ENCODE peak calls at places on chromosomes 3 and 15, in five cellular contexts. One of them, this sample, is unnamed.

GRCh38 chr15:68209735-68210408 is 4.7 kb upstream of the CALML4 start:
- DNase-seq in OCI-LY7: peak; percentile 87
- DNase-seq in esophagus squamous epithelium: no peak
- DNase-seq in Panc1: no peak
- DNase-seq in lower lobe of right lung: no peak
- DNase-seq in this sample: peak; percentile 48

GRCh38 chr15:52163321-52164190 is 27.6 kb downstream of the GNB5 start:
- DNase-seq in esophagus squamous epithelium: no peak
- DNase-seq in OCI-LY7: peak; percentile 45
- DNase-seq in Panc1: no peak
- DNase-seq in lower lobe of right lung: no peak
- DNase-seq in this sample: no peak

GRCh38 chr15:66647358-66647757 is 54.7 kb upstream of the SMAD6 start:
- DNase-seq in OCI-LY7: no peak
- DNase-seq in Panc1: no peak
- DNase-seq in lower lobe of right lung: no peak
- DNase-seq in esophagus squamous epithelium: no peak
- DNase-seq in this sample: no peak

GRCh38 chr15:31437686-31438085 is 111.1 kb downstream of the KLF13 start:
- DNase-seq in esophagus squamous epithelium: no peak
- DNase-seq in OCI-LY7: peak; percentile 54
- DNase-seq in Panc1: no peak
- DNase-seq in lower lobe of right lung: no peak
- DNase-seq in this sample: no peak

GRCh38 chr3:126535636-126536035 is 11.7 kb downstream of the CHST13 start:
- DNase-seq in Panc1: no peak
- DNase-seq in OCI-LY7: no peak
- DNase-seq in esophagus squamous epithelium: no peak
- DNase-seq in lower lobe of right lung: peak; percentile 18
- DNase-seq in this sample: no peak

GRCh38 chr3:167714871-167715270 is 19.8 kb downstream of the PDCD10 start:
- DNase-seq in OCI-LY7: no peak
- DNase-seq in lower lobe of right lung: no peak
- DNase-seq in Panc1: no peak
- DNase-seq in esophagus squamous epithelium: no peak
- DNase-seq in this sample: no peak

GRCh38 chr15:32060706-32061105 is 30.4 kb downstream of the CHRNA7 start:
- DNase-seq in Panc1: no peak
- DNase-seq in lower lobe of right lung: no peak
- DNase-seq in OCI-LY7: no peak
- DNase-seq in esophagus squamous epithelium: no peak
- DNase-seq in this sample: no peak

GRCh38 chr3:123028233-123028828 is 768 bp upstream of the SEMA5B start:
- DNase-seq in Panc1: peak; percentile 20
- DNase-seq in esophagus squamous epithelium: no peak
- DNase-seq in OCI-LY7: peak; percentile 39
- DNase-seq in lower lobe of right lung: no peak
- DNase-seq in this sample: peak; percentile 13

GRCh38 chr3:51934139-51934850 is 7.4 kb downstream of the RRP9 start:
- DNase-seq in OCI-LY7: no peak
- DNase-seq in lower lobe of right lung: no peak
- DNase-seq in esophagus squamous epithelium: no peak
- DNase-seq in Panc1: no peak
- DNase-seq in this sample: no peak

GRCh38 chr3:100709840-100710235 is 544 bp downstream of the TFG start:
- DNase-seq in lower lobe of right lung: peak; percentile 59
- DNase-seq in OCI-LY7: peak; percentile 38
- DNase-seq in Panc1: no peak
- DNase-seq in esophagus squamous epithelium: peak; percentile 2
- DNase-seq in this sample: no peak

GRCh38 chr3:11195721-11196332 is 41.5 kb downstream of the HRH1 start:
- DNase-seq in Panc1: no peak
- DNase-seq in OCI-LY7: no peak
- DNase-seq in lower lobe of right lung: no peak
- DNase-seq in esophagus squamous epithelium: no peak
- DNase-seq in this sample: no peak

GRCh38 chr3:155701882-155702465 is 42.9 kb downstream of the PLCH1 start:
- DNase-seq in Panc1: no peak
- DNase-seq in lower lobe of right lung: no peak
- DNase-seq in esophagus squamous epithelium: no peak
- DNase-seq in OCI-LY7: peak; percentile 76
- DNase-seq in this sample: peak; percentile 43

GRCh38 chr3:43004282-43004681 is 25.2 kb downstream of the GASK1A start:
- DNase-seq in Panc1: no peak
- DNase-seq in esophagus squamous epithelium: no peak
- DNase-seq in lower lobe of right lung: no peak
- DNase-seq in OCI-LY7: no peak
- DNase-seq in this sample: no peak

GRCh38 chr3:14152233-14152962 is 26.0 kb downstream of the XPC start:
- DNase-seq in esophagus squamous epithelium: no peak
- DNase-seq in OCI-LY7: peak; percentile 31
- DNase-seq in lower lobe of right lung: no peak
- DNase-seq in Panc1: no peak
- DNase-seq in this sample: no peak

GRCh38 chr3:33582234-33582633 is 135.8 kb downstream of the CLASP2 start:
- DNase-seq in esophagus squamous epithelium: no peak
- DNase-seq in Panc1: no peak
- DNase-seq in OCI-LY7: no peak
- DNase-seq in lower lobe of right lung: no peak
- DNase-seq in this sample: no peak

GRCh38 chr15:82881747-82882146 is 70.8 kb downstream of the HOMER2 start:
- DNase-seq in OCI-LY7: no peak
- DNase-seq in Panc1: no peak
- DNase-seq in esophagus squamous epithelium: no peak
- DNase-seq in lower lobe of right lung: no peak
- DNase-seq in this sample: no peak

GRCh38 chr15:57476533-57476975 is 100.2 kb downstream of the CGNL1 start:
- DNase-seq in lower lobe of right lung: no peak
- DNase-seq in Panc1: no peak
- DNase-seq in OCI-LY7: no peak
- DNase-seq in esophagus squamous epithelium: no peak
- DNase-seq in this sample: no peak

GRCh38 chr3:136584728-136585127 is 167.4 kb downstream of the STAG1 start:
- DNase-seq in esophagus squamous epithelium: no peak
- DNase-seq in OCI-LY7: no peak
- DNase-seq in lower lobe of right lung: no peak
- DNase-seq in Panc1: no peak
- DNase-seq in this sample: no peak

GRCh38 chr15:80849308-80849707 is 70.1 kb downstream of the CEMIP start:
- DNase-seq in esophagus squamous epithelium: no peak
- DNase-seq in Panc1: no peak
- DNase-seq in OCI-LY7: no peak
- DNase-seq in lower lobe of right lung: peak; percentile 73
- DNase-seq in this sample: no peak

GRCh38 chr3:183131186-183131585 is 31.3 kb downstream of the LAMP3 start:
- DNase-seq in OCI-LY7: no peak
- DNase-seq in esophagus squamous epithelium: no peak
- DNase-seq in Panc1: no peak
- DNase-seq in lower lobe of right lung: peak; percentile 57
- DNase-seq in this sample: no peak

GRCh38 chr15:57405133-57405532 is 28.8 kb downstream of the CGNL1 start:
- DNase-seq in Panc1: no peak
- DNase-seq in OCI-LY7: no peak
- DNase-seq in esophagus squamous epithelium: no peak
- DNase-seq in lower lobe of right lung: no peak
- DNase-seq in this sample: no peak

GRCh38 chr3:150331978-150332568 is 76.0 kb upstream of the TSC22D2 start:
- DNase-seq in OCI-LY7: no peak
- DNase-seq in esophagus squamous epithelium: no peak
- DNase-seq in Panc1: no peak
- DNase-seq in lower lobe of right lung: no peak
- DNase-seq in this sample: no peak

GRCh38 chr3:150330174-150330573 is 77.9 kb upstream of the TSC22D2 start:
- DNase-seq in OCI-LY7: no peak
- DNase-seq in Panc1: no peak
- DNase-seq in lower lobe of right lung: no peak
- DNase-seq in esophagus squamous epithelium: no peak
- DNase-seq in this sample: no peak

GRCh38 chr3:150327678-150328667 is 80.1 kb upstream of the TSC22D2 start:
- DNase-seq in esophagus squamous epithelium: no peak
- DNase-seq in OCI-LY7: no peak
- DNase-seq in Panc1: no peak
- DNase-seq in lower lobe of right lung: no peak
- DNase-seq in this sample: no peak

GRCh38 chr3:150330872-150331271 is 77.2 kb upstream of the TSC22D2 start:
- DNase-seq in lower lobe of right lung: no peak
- DNase-seq in OCI-LY7: no peak
- DNase-seq in esophagus squamous epithelium: no peak
- DNase-seq in Panc1: no peak
- DNase-seq in this sample: no peak

GRCh38 chr3:150329408-150329807 is 78.7 kb upstream of the TSC22D2 start:
- DNase-seq in esophagus squamous epithelium: no peak
- DNase-seq in lower lobe of right lung: no peak
- DNase-seq in OCI-LY7: no peak
- DNase-seq in Panc1: no peak
- DNase-seq in this sample: no peak
- H3K4me1 ChIP-seq in esophagus squamous epithelium: no peaks in the 10 kb centered on the region
- H3K4me1 ChIP-seq in lower lobe of right lung: no peaks in the 10 kb centered on the region
- H3K4me1 ChIP-seq in OCI-LY7: no peaks in the 10 kb centered on the region
- H3K4me1 ChIP-seq in Panc1: peaks cover 4% of the 10 kb centered on the region
- H3K4me1 ChIP-seq in this sample: no peaks in the 10 kb centered on the region

GRCh38 chr3:111590096-111590491 is 5.1 kb downstream of the ZBED2 start:
- DNase-seq in esophagus squamous epithelium: no peak
- DNase-seq in Panc1: no peak
- DNase-seq in lower lobe of right lung: no peak
- DNase-seq in OCI-LY7: no peak
- DNase-seq in this sample: no peak
- H3K4me1 ChIP-seq in esophagus squamous epithelium: peaks cover 11% of the 10 kb centered on the region
- H3K4me1 ChIP-seq in Panc1: no peaks in the 10 kb centered on the region
- H3K4me1 ChIP-seq in lower lobe of right lung: no peaks in the 10 kb centered on the region
- H3K4me1 ChIP-seq in OCI-LY7: no peaks in the 10 kb centered on the region
- H3K4me1 ChIP-seq in this sample: peaks cover 29% of the 10 kb centered on the region

GRCh38 chr15:38671675-38672141 is 107.1 kb upstream of the RASGRP1 start:
- DNase-seq in lower lobe of right lung: no peak
- DNase-seq in esophagus squamous epithelium: no peak
- DNase-seq in Panc1: no peak
- DNase-seq in OCI-LY7: peak; percentile 27
- DNase-seq in this sample: peak; percentile 78
- H3K4me1 ChIP-seq in lower lobe of right lung: peaks cover 4% of the 10 kb centered on the region
- H3K4me1 ChIP-seq in esophagus squamous epithelium: no peaks in the 10 kb centered on the region
- H3K4me1 ChIP-seq in Panc1: no peaks in the 10 kb centered on the region
- H3K4me1 ChIP-seq in OCI-LY7: peaks cover 87% of the 10 kb centered on the region
- H3K4me1 ChIP-seq in this sample: peaks cover 83% of the 10 kb centered on the region

DNA sequence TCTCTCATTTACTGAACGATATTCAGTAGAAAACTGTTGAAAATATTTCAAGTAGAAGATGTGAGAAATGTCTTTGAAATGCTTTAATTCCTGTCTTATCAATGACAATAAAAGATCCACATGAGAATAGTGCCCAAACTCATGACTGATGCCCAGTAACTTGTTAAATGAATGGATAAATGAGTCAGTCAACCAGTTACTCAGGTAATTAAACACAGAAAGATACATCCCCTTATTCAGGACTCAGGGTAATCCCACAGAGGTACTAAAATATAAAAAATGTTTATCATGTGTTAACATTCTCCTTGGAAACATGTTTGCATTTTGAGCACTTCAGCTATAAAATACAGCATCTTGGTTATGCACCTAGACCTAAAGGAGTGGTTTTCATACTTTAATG is 169.5 kb downstream of the MBNL1 start:
- DNase-seq in lower lobe of right lung: no peak
- DNase-seq in Panc1: no peak
- DNase-seq in OCI-LY7: no peak
- DNase-seq in esophagus squamous epithelium: no peak
- DNase-seq in this sample: no peak
- H3K4me1 ChIP-seq in lower lobe of right lung: peaks cover 37% of the 10 kb centered on the region
- H3K4me1 ChIP-seq in Panc1: peaks cover 8% of the 10 kb centered on the region
- H3K4me1 ChIP-seq in OCI-LY7: peaks cover 9% of the 10 kb centered on the region
- H3K4me1 ChIP-seq in esophagus squamous epithelium: no peaks in the 10 kb centered on the region
- H3K4me1 ChIP-seq in this sample: peaks cover 90% of the 10 kb centered on the region

GRCh38 chr15:70708839-70709238 is 54.5 kb downstream of the UACA start:
- DNase-seq in esophagus squamous epithelium: no peak
- DNase-seq in OCI-LY7: no peak
- DNase-seq in lower lobe of right lung: no peak
- DNase-seq in Panc1: no peak
- DNase-seq in this sample: no peak

GRCh38 chr15:70704166-70704565 is 59.2 kb downstream of the UACA start:
- DNase-seq in lower lobe of right lung: no peak
- DNase-seq in Panc1: no peak
- DNase-seq in esophagus squamous epithelium: no peak
- DNase-seq in OCI-LY7: no peak
- DNase-seq in this sample: no peak

GRCh38 chr15:70704731-70705130 is 58.6 kb downstream of the UACA start:
- DNase-seq in OCI-LY7: no peak
- DNase-seq in esophagus squamous epithelium: no peak
- DNase-seq in Panc1: no peak
- DNase-seq in lower lobe of right lung: no peak
- DNase-seq in this sample: no peak

GRCh38 chr15:70710714-70711113 is 52.6 kb downstream of the UACA start:
- DNase-seq in OCI-LY7: no peak
- DNase-seq in Panc1: no peak
- DNase-seq in esophagus squamous epithelium: no peak
- DNase-seq in lower lobe of right lung: no peak
- DNase-seq in this sample: no peak

DNA sequence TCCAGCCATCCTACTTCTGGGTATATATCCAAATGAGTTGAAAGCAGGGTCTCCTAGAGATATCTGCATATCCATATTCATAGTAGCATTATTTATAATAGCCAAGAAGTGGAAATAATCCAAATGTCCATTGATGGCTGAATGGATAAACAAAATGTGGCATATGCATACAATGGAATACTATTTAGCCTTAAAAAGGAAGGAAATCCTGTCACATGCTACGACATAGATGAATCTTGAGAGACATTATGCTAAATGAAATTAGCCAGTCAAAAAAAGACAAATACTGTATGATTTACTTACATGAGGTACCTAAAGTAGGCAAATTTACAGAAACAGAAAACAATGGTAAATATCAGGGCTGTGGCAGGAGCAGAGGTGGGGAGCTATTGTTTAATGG is 55.5 kb downstream of the UACA start:
- DNase-seq in lower lobe of right lung: no peak
- DNase-seq in OCI-LY7: no peak
- DNase-seq in Panc1: no peak
- DNase-seq in esophagus squamous epithelium: no peak
- DNase-seq in this sample: no peak
- H3K4me1 ChIP-seq in lower lobe of right lung: peaks cover 5% of the 10 kb centered on the region
- H3K4me1 ChIP-seq in OCI-LY7: no peaks in the 10 kb centered on the region
- H3K4me1 ChIP-seq in Panc1: peaks cover 78% of the 10 kb centered on the region
- H3K4me1 ChIP-seq in esophagus squamous epithelium: no peaks in the 10 kb centered on the region
- H3K4me1 ChIP-seq in this sample: no peaks in the 10 kb centered on the region